ENCODE peak calls at places on chromosomes 12 and 14, in five cellular contexts. H is MCF 10A; N is anterior cingulate cortex; D is activated effector memory CD4-positive, alpha-beta T cell treated with Interleukin-2 at 50 U/mL for 16 hours; M is IMR-90. F is an unnamed sample.

GRCh38 chr12:52818376-52818775 is 4.5 kb upstream of the KRT4 start:
- DNase-seq in H (no peak), N (no peak), D (no peak), M (no peak), F (no peak)

GRCh38 chr12:80807640-80808288 is 91.1 kb downstream of the MYF5 start:
- DNase-seq in H (no peak), N (no peak), D (no peak), M (peak), F (peak)

GRCh38 chr12:99455350-99456037 is 192.1 kb upstream of the GARIN6 start:
- DNase-seq in H (peak), N (no peak), D (no peak), M (no peak), F (peak)

GRCh38 chr12:40117818-40118217 is 11.9 kb upstream of the SLC2A13 start:
- DNase-seq in H (no peak), N (no peak), D (no peak), M (no peak), F (no peak)

GRCh38 chr12:91565246-91565645 is 382.6 kb upstream of the DCN start:
- DNase-seq in H (peak), N (no peak), D (no peak), M (no peak), F (peak)

GRCh38 chr14:80047761-80048160 is 163.5 kb downstream of the DIO2 start:
- DNase-seq in H (peak), N (no peak), D (no peak), M (no peak), F (no peak)

GRCh38 chr14:100048786-100049185 is 16.4 kb upstream of the EVL start:
- DNase-seq in H (no peak), N (no peak), D (no peak), M (no peak), F (peak)

GRCh38 chr14:101123639-101124525 is 220.4 kb upstream of the RTL1 start:
- DNase-seq in H (no peak), N (no peak), D (no peak), M (no peak), F (peak)

GRCh38 chr14:104604461-104605449 is at the start of gene TMEM179:
- DNase-seq in H (no peak), N (no peak), D (no peak), M (peak), F (no peak)

GRCh38 chr14:30630248-30630647 is 8.1 kb downstream of the SCFD1 start:
- DNase-seq in H (no peak), N (no peak), D (no peak), M (no peak), F (no peak)

GRCh38 chr12:3904999-3905398 is 31.8 kb upstream of the PARP11 start:
- DNase-seq in H (no peak), N (no peak), D (no peak), M (no peak), F (no peak)

GRCh38 chr12:25249951-25250738 is 584 bp downstream of the KRAS start:
- DNase-seq in H (peak), N (no peak), D (peak), M (peak), F (peak)

GRCh38 chr14:55092326-55092725 is 36.7 kb upstream of the LGALS3 start:
- DNase-seq in H (no peak), N (no peak), D (no peak), M (no peak), F (peak)

GRCh38 chr12:912466-913235 is 36.8 kb downstream of the RAD52 start:
- DNase-seq in H (no peak), N (no peak), D (no peak), M (no peak), F (no peak)

GRCh38 chr14:64998455-64998931 is 11.8 kb downstream of the FNTB start:
- DNase-seq in H (peak), N (no peak), D (no peak), M (peak), F (peak)

GRCh38 chr12:109130755-109131521 is 14.6 kb downstream of the ACACB start:
- DNase-seq in H (no peak), N (no peak), D (no peak), M (no peak), F (no peak)

F was measured in fibroblast of mammary gland.